ENCODE peak calls at places on chromosomes 13 and 19, in five cellular contexts. G, O, C, N and W are unnamed samples.

GRCh38 chr19:39211731-39212376 is 7.8 kb upstream of the SYCN start:
- DNase-seq in O (no peak), G (no peak), C (no peak), N (no peak), W (no peak)

GRCh38 chr19:43651758-43652545 is 12.3 kb upstream of the CADM4 start:
- DNase-seq in G (peak), N (peak), O (no peak), C (peak), W (no peak)

GRCh38 chr19:34224996-34225658 is 29.2 kb upstream of the GARRE1 start:
- DNase-seq in N (no peak), O (no peak), G (peak), C (no peak), W (no peak)

GRCh38 chr19:31461814-31462539 is 112.7 kb upstream of the TSHZ3 start:
- DNase-seq in G (no peak), C (no peak), N (no peak), O (no peak), W (no peak)

GRCh38 chr19:47765522-47766358 is 12.8 kb upstream of the SELENOW start:
- DNase-seq in G (peak), O (no peak), N (peak), C (peak), W (peak)

GRCh38 chr13:60331249-60332012 is 65.6 kb upstream of the TDRD3 start:
- DNase-seq in O (no peak), G (no peak), N (no peak), C (no peak), W (no peak)

GRCh38 chr13:72970301-72970880 is 88.4 kb upstream of the KLF5 start:
- DNase-seq in C (no peak), O (no peak), G (no peak), N (no peak), W (no peak)

GRCh38 chr13:48402325-48402962 is 10.5 kb downstream of the LPAR6 start:
- DNase-seq in N (no peak), O (no peak), C (no peak), G (no peak), W (no peak)

GRCh38 chr19:35995655-35995993 is 636 bp downstream of the SDHAF1 start:
- DNase-seq in G (peak), C (no peak), N (peak), O (no peak), W (peak)

GRCh38 chr13:30824651-30825050 is 81.4 kb upstream of the MEDAG start:
- DNase-seq in G (no peak), N (no peak), O (no peak), C (no peak), W (no peak)

GRCh38 chr19:6417713-6418561 is 6.7 kb downstream of the KHSRP start:
- DNase-seq in N (no peak), C (no peak), G (no peak), O (no peak), W (no peak)

GRCh38 chr19:8681345-8682021 is 17.1 kb downstream of the ACTL9 start:
- DNase-seq in N (no peak), G (peak), O (no peak), C (no peak), W (no peak)

GRCh38 chr19:18588611-18589379 is at the start of gene REX1BD:
- DNase-seq in O (peak), G (peak), C (peak), N (peak), W (peak)

GRCh38 chr13:114067381-114067885 is 65.0 kb downstream of the RASA3 start:
- DNase-seq in C (no peak), O (no peak), N (peak), G (no peak), W (no peak)

GRCh38 chr13:99984463-99985242 is 3.1 kb downstream of the ZIC2 start:
- DNase-seq in N (no peak), C (peak), O (no peak), G (peak), W (peak)

GRCh38 chr13:29081036-29081435 is 260.9 kb downstream of the MTUS2 start:
- DNase-seq in O (no peak), N (peak), C (no peak), G (peak), W (no peak)

GRCh38 chr13:19845758-19846157 is 17.7 kb downstream of the ZMYM5 start:
- DNase-seq in G (peak), C (no peak), O (no peak), N (no peak), W (no peak)

GRCh38 chr13:95880346-95880745 is 172.9 kb downstream of the UGGT2 start:
- DNase-seq in N (no peak), O (no peak), G (no peak), C (no peak), W (no peak)